ENCODE peak calls at places on chromosomes 6 and 20, in five cellular contexts. Y is A549, P is left ventricle myocardium inferior, E is OCI-LY7, C is neuronal stem cell. A is an unnamed sample.

GRCh38 chr20:50297498-50298348 is 107.1 kb downstream of the CEBPB start:
- DNase-seq in Y (no peak), P (no peak), E (peak; percentile 26), C (no peak), A (no peak)

GRCh38 chr20:11394145-11394833 is 523.4 kb upstream of the BTBD3 start:
- DNase-seq in Y (no peak), P (no peak), E (no peak), C (no peak), A (no peak)

GRCh38 chr6:16338577-16339262 is 100.3 kb downstream of the GMPR start:
- DNase-seq in Y (peak; percentile 58), P (peak; percentile 63), E (no peak), C (no peak), A (no peak)

GRCh38 chr6:12103158-12103557 is 91.0 kb downstream of the HIVEP1 start:
- DNase-seq in Y (no peak), P (no peak), E (no peak), C (no peak), A (no peak)

GRCh38 chr20:47326718-47327137 is 29.8 kb downstream of the ZMYND8 start:
- DNase-seq in Y (peak; percentile 74), P (no peak), E (no peak), C (no peak), A (no peak)

GRCh38 chr20:57075181-57075580 is 191.3 kb downstream of the BMP7 start:
- DNase-seq in Y (no peak), P (no peak), E (no peak), C (no peak), A (no peak)

GRCh38 chr6:26125015-26125690 is 37.9 kb downstream of the HFE start:
- DNase-seq in Y (peak; percentile 12), P (no peak), E (peak; percentile 74), C (no peak), A (no peak)

GRCh38 chr20:17226410-17227198 is at the start of gene PCSK2:
- DNase-seq in Y (peak; percentile 31), P (peak; percentile 24), E (no peak), C (peak; percentile 90), A (no peak)

GRCh38 chr6:152309648-152310047 is 327.5 kb downstream of the SYNE1 start:
- DNase-seq in Y (no peak), P (no peak), E (no peak), C (no peak), A (peak; percentile 69)

GRCh38 chr6:20678831-20679352 is 144.6 kb downstream of the CDKAL1 start:
- DNase-seq in Y (no peak), P (no peak), E (no peak), C (no peak), A (no peak)

GRCh38 chr6:165487950-165488349 is 175.1 kb downstream of the PDE10A start:
- DNase-seq in Y (no peak), P (no peak), E (no peak), C (no peak), A (no peak)

GRCh38 chr20:41509316-41509715 is 108.9 kb downstream of the CHD6 start:
- DNase-seq in Y (no peak), P (no peak), E (no peak), C (no peak), A (no peak)

GRCh38 chr20:57264151-57264792 is 2.2 kb downstream of the BMP7 start:
- DNase-seq in Y (no peak), P (peak; percentile 24), E (no peak), C (no peak), A (no peak)

GRCh38 chr6:138161434-138162103 is at the start of gene ARFGEF3:
- DNase-seq in Y (peak; percentile 17), P (peak; percentile 34), E (no peak), C (peak; percentile 67), A (peak; percentile 9)

GRCh38 chr6:13870185-13870584 is 54.6 kb upstream of the RNF182 start:
- DNase-seq in Y (no peak), P (no peak), E (no peak), C (no peak), A (no peak)

GRCh38 chr20:4083103-4083864 is 67.9 kb upstream of the RNF24 start:
- DNase-seq in Y (no peak), P (no peak), E (no peak), C (no peak), A (no peak)
- H3K4me3 ChIP-seq in Y (no peak overlapping the region), P (no peak overlapping the region), E (no peak overlapping the region), C (no peak overlapping the region), A (no peak overlapping the region)

DNA sequence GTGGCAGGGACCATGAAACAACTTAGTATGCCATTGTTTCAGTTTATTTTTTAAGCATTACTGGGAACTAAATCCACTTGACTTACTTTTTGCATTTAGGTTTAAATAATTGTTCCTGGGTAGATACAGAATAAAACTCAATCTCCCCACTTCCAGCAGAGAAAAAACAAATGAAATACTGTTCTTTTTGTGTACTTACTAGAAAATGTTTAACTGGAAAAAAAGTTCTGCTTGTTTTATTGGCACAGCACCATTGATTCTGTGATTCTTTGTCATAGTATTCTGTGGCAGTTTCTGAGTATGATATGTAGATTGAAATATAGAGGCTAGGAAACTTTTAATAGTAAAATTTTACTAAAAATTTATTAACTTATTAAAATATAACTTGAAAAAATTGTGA is 10.2 kb downstream of the ASXL1 start:
- DNase-seq in Y (no peak), P (no peak), E (no peak), C (no peak), A (no peak)
- H3K4me1 ChIP-seq in Y (peaks cover 53% of the 10 kb centered on the region), P (peaks cover 57% of the 10 kb centered on the region), E (peaks cover 64% of the 10 kb centered on the region), C (peaks cover 17% of the 10 kb centered on the region), A (peaks cover 15% of the 10 kb centered on the region)

GRCh38 chr6:34696739-34697543 is at the start of gene ILRUN:
- DNase-seq in Y (peak; percentile 92), P (peak; percentile 97), E (peak; percentile 95), C (peak; percentile 95), A (peak; percentile 95)

GRCh38 chr6:34695729-34696188 is 808 bp downstream of the ILRUN start:
- DNase-seq in Y (no peak), P (no peak), E (no peak), C (no peak), A (no peak)

GRCh38 chr6:34696189-34696738 is 303 bp downstream of the ILRUN start:
- DNase-seq in Y (no peak), P (peak; percentile 58), E (no peak), C (no peak), A (no peak)

GRCh38 chr6:34697544-34697836 is 923 bp upstream of the ILRUN start:
- DNase-seq in Y (no peak), P (no peak), E (no peak), C (no peak), A (no peak)

GRCh38 chr6:34697904-34698557 is 1.5 kb upstream of the ILRUN start:
- DNase-seq in Y (no peak), P (no peak), E (no peak), C (no peak), A (no peak)
- H3K4me3 ChIP-seq in Y (no peak overlapping the region), P (no peak overlapping the region), E (peak overlapping the region; percentile 97), C (no peak overlapping the region), A (peak overlapping the region; percentile 83)

GRCh38 chr20:5595744-5596143 is 154.5 kb upstream of the SHLD1 start:
- DNase-seq in Y (no peak), P (no peak), E (no peak), C (no peak), A (no peak)
- H3K4me1 ChIP-seq in Y (no peaks in the 10 kb centered on the region), P (peaks cover 11% of the 10 kb centered on the region), E (peaks cover 100% of the 10 kb centered on the region), C (no peaks in the 10 kb centered on the region), A (peaks cover 67% of the 10 kb centered on the region)

DNA sequence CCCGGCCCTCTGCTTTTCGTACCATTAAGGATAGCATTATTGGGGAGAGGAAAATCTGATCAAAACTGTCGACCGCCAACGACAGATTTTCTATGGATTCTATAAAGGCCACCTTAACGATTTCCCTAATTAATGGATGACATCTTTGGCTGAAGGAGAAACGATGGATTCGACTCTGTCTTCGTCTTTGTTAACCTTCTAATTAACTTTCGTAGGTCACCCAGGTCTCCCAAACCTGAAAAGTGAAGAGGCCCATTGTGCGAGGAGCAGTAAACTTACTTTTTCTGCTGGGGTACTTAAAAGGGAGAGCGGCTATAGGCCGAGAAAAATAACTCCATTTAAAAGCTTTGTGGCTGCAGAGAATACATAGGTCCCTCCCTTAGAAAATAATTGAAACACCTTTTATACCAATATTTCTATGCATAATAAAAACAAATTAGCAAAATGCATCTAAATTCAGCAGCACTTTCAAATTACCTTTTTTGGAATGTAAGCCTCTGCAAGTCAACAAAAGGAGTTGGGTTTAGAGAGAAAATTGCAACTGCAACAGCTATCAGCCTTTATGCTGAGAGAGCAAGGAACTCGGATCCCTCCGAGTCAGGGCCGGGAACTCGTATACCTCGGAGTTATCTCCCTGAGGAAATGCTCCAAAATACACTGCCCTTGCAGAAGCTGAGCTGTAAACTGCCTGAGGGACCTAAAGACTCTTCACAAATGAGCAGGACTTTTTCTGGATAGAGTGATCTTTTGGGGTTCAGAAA is 31.4 kb upstream of the NR2E1 start:
- DNase-seq in Y (no peak), P (no peak), E (no peak), C (peak; percentile 68), A (no peak)
- H3K4me3 ChIP-seq in Y (no peak overlapping the region), P (peak overlapping the region; percentile 57), E (no peak overlapping the region), C (no peak overlapping the region), A (no peak overlapping the region)

GRCh38 chr20:3889489-3890409 is 562 bp downstream of the PANK2 start:
- DNase-seq in Y (peak; percentile 37), P (peak; percentile 37), E (peak; percentile 64), C (no peak), A (peak; percentile 17)
- H3K4me1 ChIP-seq in Y (peaks cover 46% of the 10 kb centered on the region), P (peaks cover 71% of the 10 kb centered on the region), E (peaks cover 35% of the 10 kb centered on the region), C (peaks cover 16% of the 10 kb centered on the region), A (peaks cover 25% of the 10 kb centered on the region)

GRCh38 chr6:22026160-22026678 is 270.6 kb downstream of the PRL start:
- DNase-seq in Y (no peak), P (no peak), E (no peak), C (no peak), A (no peak)
- H3K4me3 ChIP-seq in Y (no peak overlapping the region), P (no peak overlapping the region), E (peak overlapping the region; percentile 29), C (no peak overlapping the region), A (no peak overlapping the region)